ENCODE peak calls at places on chromosomes 11 and 22, in nine cellular contexts. T is activated T-cell treated with anti-CD3 and anti-CD28 coated beads for 48 hours; Y is ACHN; I is tibial artery; A is amniotic stem cell; L is effector CD4-positive, alpha-beta T cell; Z is iPS-NIHi11; H is fibroblast of pulmonary artery; B is HFFc6. N is an unnamed sample.

GRCh38 chr11:70319694-70320093 is 49.2 kb downstream of the PPFIA1 start:
- DNase-seq in Y (no peak), H (peak), Z (no peak), I (no peak), B (no peak), T (no peak), L (no peak), A (no peak), N (no peak)

GRCh38 chr11:112525270-112525669 is 264.6 kb upstream of the PLET1 start:
- DNase-seq in H (peak), Y (no peak), L (no peak), T (no peak), Z (no peak), I (peak), B (peak), A (no peak), N (no peak)

GRCh38 chr11:31529701-31530100 is 20.1 kb downstream of the ELP4 start:
- DNase-seq in B (no peak), I (no peak), T (no peak), A (no peak), Y (no peak), L (no peak), Z (no peak), H (no peak), N (no peak)

GRCh38 chr11:120625565-120625964 is 114.0 kb downstream of the GRIK4 start:
- DNase-seq in L (no peak), H (no peak), A (no peak), B (no peak), Y (no peak), T (no peak), I (no peak), Z (no peak), N (no peak)

GRCh38 chr11:44939673-44940072 is 11.0 kb downstream of the TP53I11 start:
- DNase-seq in T (no peak), A (no peak), B (no peak), H (peak), Y (no peak), L (no peak), Z (peak), I (no peak), N (peak)

GRCh38 chr11:2091112-2091746 is 48.0 kb downstream of the IGF2 start:
- DNase-seq in L (no peak), I (peak), Z (no peak), T (no peak), H (no peak), Y (no peak), B (no peak), A (no peak), N (peak)

GRCh38 chr22:20792966-20793332 is 19.0 kb downstream of the SERPIND1 start:
- DNase-seq in B (peak), L (no peak), Z (no peak), Y (no peak), I (no peak), T (no peak), H (no peak), A (no peak), N (no peak)

GRCh38 chr22:24845036-24845918 is 39.3 kb downstream of the SGSM1 start:
- DNase-seq in H (peak), A (no peak), B (no peak), T (no peak), L (no peak), Z (no peak), Y (no peak), I (peak), N (no peak)

GRCh38 chr11:121421149-121421906 is 30.8 kb upstream of the SORL1 start:
- DNase-seq in Z (no peak), H (no peak), B (no peak), Y (no peak), L (no peak), A (no peak), I (no peak), T (no peak), N (no peak)

GRCh38 chr11:127362754-127363153 is 362.2 kb upstream of the KIRREL3 start:
- DNase-seq in A (no peak), T (no peak), Z (no peak), B (no peak), H (no peak), L (no peak), I (no peak), Y (no peak), N (no peak)

GRCh38 chr11:86302092-86302793 is at the start of gene HIKESHI:
- DNase-seq in I (peak), T (peak), Y (peak), B (peak), A (peak), Z (peak), L (peak), H (peak), N (peak)

GRCh38 chr11:45264839-45265515 is 21.2 kb downstream of the SYT13 start:
- DNase-seq in A (peak), L (no peak), I (no peak), Z (no peak), H (peak), Y (peak), T (no peak), B (peak), N (no peak)

GRCh38 chr11:36343436-36343835 is 47.3 kb downstream of the PRR5L start:
- DNase-seq in A (no peak), B (no peak), T (no peak), Y (no peak), H (no peak), L (no peak), Z (no peak), I (no peak), N (no peak)

GRCh38 chr11:105202844-105203548 is 63.4 kb upstream of the CARD18 start:
- DNase-seq in H (peak), L (no peak), A (no peak), T (no peak), Y (no peak), I (no peak), B (no peak), Z (no peak), N (no peak)

GRCh38 chr22:17867160-17867785 is 93.0 kb upstream of the BID start:
- DNase-seq in L (no peak), T (no peak), H (no peak), Y (no peak), B (no peak), I (peak), Z (no peak), A (no peak), N (no peak)